ENCODE peak calls at places on chromosomes 1 and 21, in five cellular contexts. W, G, C, Z and H are unnamed samples. For H3K27me3, the result is how much of the 10 kb centered on the place peaks cover.

GRCh38 chr1:234722904-234723588 is 113.1 kb upstream of the IRF2BP2 start:
- DNase-seq in Z (peak), W (peak), G (no peak), C (peak), H (no peak)

GRCh38 chr1:3072948-3073519 is 4.0 kb downstream of the PRDM16 start:
- DNase-seq in C (no peak), G (no peak), W (no peak), Z (no peak), H (no peak)

GRCh38 chr1:150227228-150227627 is 8.7 kb downstream of the ANP32E start:
- DNase-seq in Z (no peak), G (no peak), W (no peak), C (no peak), H (no peak)

GRCh38 chr1:205247130-205247921 is 19.6 kb downstream of the TMCC2 start:
- DNase-seq in G (no peak), W (no peak), Z (no peak), C (peak), H (no peak)

GRCh38 chr1:53082826-53083225 is 20.8 kb downstream of the PODN start:
- DNase-seq in W (no peak), G (no peak), Z (no peak), C (no peak), H (no peak)

GRCh38 chr1:229579101-229579651 is 20.7 kb upstream of the ABCB10 start:
- DNase-seq in Z (no peak), G (no peak), C (peak), W (peak), H (no peak)

GRCh38 chr1:27542463-27543273 is 52.7 kb upstream of the WASF2 start:
- DNase-seq in W (peak), C (peak), Z (peak), G (no peak), H (peak)

GRCh38 chr1:98048234-98048633 is 127.4 kb upstream of the DPYD start:
- DNase-seq in Z (peak), C (peak), G (peak), W (peak), H (peak)

GRCh38 chr1:23618586-23619083 is 59.3 kb upstream of the ID3 start:
- DNase-seq in W (no peak), Z (no peak), G (no peak), C (no peak), H (no peak)

GRCh38 chr1:61482170-61482569 is 242.8 kb downstream of the TM2D1 start:
- DNase-seq in W (no peak), C (peak), G (no peak), Z (no peak), H (no peak)

GRCh38 chr1:61481313-61481712 is 243.6 kb downstream of the TM2D1 start:
- DNase-seq in Z (no peak), G (no peak), C (no peak), W (no peak), H (no peak)

GRCh38 chr1:61491497-61491896 is 233.4 kb downstream of the TM2D1 start:
- DNase-seq in W (no peak), C (peak), G (no peak), Z (no peak), H (no peak)

GRCh38 chr1:61490924-61491323 is 234.0 kb downstream of the TM2D1 start:
- DNase-seq in C (no peak), G (no peak), W (no peak), Z (no peak), H (no peak)

DNA sequence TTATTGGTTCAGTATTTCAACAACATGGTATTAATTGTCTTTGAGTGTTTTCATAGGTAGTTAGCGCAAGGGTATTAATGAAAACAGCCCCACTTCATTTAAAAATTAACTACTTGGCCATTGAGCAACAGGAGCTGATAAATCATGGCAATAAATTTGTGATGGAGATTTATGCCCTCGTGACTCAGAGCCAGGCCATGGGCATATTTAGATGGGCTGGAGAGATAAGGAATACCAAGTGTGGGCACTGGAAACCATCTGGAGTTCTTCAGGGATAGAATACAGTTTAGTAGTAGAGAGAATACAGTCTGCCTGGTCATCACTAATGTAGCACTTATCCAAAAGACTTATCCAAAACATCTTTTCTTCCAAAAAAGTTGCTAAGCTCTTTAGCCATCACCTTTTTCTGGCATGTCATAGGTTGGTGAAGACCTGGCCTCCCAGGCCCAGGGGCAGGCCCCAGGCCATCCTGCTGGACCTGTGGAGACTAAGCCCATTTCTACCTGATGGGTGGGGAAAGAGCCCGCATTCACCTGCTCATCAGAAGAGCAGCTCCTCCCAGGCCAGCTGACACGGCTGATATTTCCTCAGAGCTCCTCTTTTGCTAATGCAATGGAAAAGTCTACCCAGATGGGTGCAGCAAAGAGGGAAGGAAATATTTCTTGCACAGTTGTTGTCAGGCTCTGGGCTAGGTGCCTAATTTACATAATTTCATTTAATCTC is 238.0 kb downstream of the TM2D1 start:
- DNase-seq in C (no peak), G (no peak), W (no peak), Z (no peak), H (no peak)
- H3K27me3 ChIP-seq in C (under half), G (under half), W (under half), Z (under half), H (under half)

GRCh38 chr1:157994704-157995540 is 1.5 kb downstream of the KIRREL1 start:
- DNase-seq in G (no peak), W (no peak), Z (no peak), C (peak), H (no peak)

GRCh38 chr1:157992813-157993178 is 649 bp upstream of the KIRREL1 start:
- DNase-seq in C (no peak), W (no peak), Z (no peak), G (peak), H (no peak)

GRCh38 chr1:157993179-157994080 is at the start of gene KIRREL1:
- DNase-seq in G (peak), C (peak), Z (peak), W (peak), H (peak)

GRCh38 chr1:157994081-157994581 is 686 bp downstream of the KIRREL1 start:
- DNase-seq in G (peak), C (no peak), W (no peak), Z (no peak), H (no peak)

GRCh38 chr1:157995575-157996169 is 2.2 kb downstream of the KIRREL1 start:
- DNase-seq in W (no peak), C (no peak), Z (no peak), G (peak), H (no peak)
- TF ChIP-seq CTCF in W (no peak), C (peak), Z (no peak), G (peak), H (no peak)

DNA sequence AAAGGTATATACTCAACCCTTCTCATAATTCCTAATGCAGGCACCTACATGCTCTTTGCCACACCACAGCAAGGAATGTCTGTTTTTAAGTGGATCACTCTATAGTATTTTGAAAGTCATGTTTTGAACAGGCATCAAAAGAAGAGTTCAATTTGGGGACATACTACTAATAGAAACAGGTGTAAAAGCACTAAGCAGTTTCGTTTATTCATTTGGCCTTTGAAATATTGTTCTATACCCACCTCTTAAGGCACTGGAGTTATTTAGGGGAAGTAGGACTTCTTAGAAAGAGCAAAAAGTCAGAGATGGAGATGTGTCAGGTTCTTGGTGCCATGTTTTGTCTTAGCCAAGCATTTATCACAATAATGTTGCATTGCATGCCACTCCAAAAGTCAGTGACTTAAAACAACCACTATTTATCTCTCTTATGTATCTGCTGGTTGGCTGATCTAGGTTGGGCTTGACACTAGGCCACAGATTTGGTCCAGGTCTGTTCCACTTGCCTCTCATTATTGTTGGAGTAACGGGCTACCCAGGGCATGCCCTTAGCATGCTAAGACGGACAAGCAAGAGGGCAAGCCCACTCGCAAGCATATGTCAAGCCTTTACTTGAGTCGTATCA is 107.5 kb downstream of the RGL1 start:
- DNase-seq in C (no peak), Z (no peak), W (no peak), G (no peak), H (no peak)
- H3K27me3 ChIP-seq in C (under half), Z (under half), W (under half), G (under half), H (under half)

GRCh38 chr21:45356653-45357435 is 48.1 kb upstream of the COL18A1 start:
- DNase-seq in C (no peak), W (no peak), G (no peak), Z (no peak), H (peak)

GRCh38 chr21:45357436-45358260 is 47.3 kb upstream of the COL18A1 start:
- DNase-seq in G (peak), C (peak), W (peak), Z (peak), H (peak)

GRCh38 chr21:45354970-45355369 is 50.0 kb upstream of the COL18A1 start:
- DNase-seq in G (no peak), W (no peak), Z (no peak), C (no peak), H (no peak)

GRCh38 chr21:45355573-45355972 is 49.4 kb upstream of the COL18A1 start:
- DNase-seq in W (no peak), G (no peak), C (no peak), Z (no peak), H (peak)

DNA sequence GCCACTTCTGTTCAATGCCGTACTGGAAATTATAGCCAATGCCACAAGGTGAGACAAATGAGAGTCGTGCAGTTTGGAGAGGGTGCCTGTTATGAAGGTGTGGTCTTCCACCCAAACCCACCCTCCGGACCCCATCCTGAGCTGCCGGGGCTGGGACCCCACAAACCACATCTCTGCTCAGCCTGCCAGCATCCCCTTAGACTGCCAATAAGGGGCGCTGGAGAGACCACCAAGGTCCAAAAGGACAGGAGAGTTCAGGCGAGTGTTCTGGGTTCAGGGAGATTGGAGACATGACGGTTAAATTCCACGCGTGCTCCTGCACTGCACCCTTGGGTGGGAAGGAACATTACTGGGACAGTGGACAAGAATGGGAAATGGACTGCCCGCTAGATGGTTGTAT is 48.7 kb upstream of the COL18A1 start:
- DNase-seq in C (no peak), Z (no peak), W (no peak), G (peak), H (no peak)
- TF ChIP-seq CTCF in C (no peak), Z (no peak), W (no peak), G (peak), H (peak)

GRCh38 chr1:213619026-213619425 is 368.7 kb upstream of the PROX1 start:
- DNase-seq in Z (no peak), C (no peak), G (no peak), W (no peak), H (peak)

GRCh38 chr1:213622365-213623087 is 365.2 kb upstream of the PROX1 start:
- DNase-seq in W (no peak), G (no peak), C (no peak), Z (no peak), H (no peak)

GRCh38 chr1:213617133-213617532 is 370.6 kb upstream of the PROX1 start:
- DNase-seq in Z (no peak), C (no peak), G (no peak), W (no peak), H (no peak)

GRCh38 chr1:213615226-213615881 is 372.4 kb upstream of the PROX1 start:
- DNase-seq in C (no peak), W (no peak), Z (no peak), G (no peak), H (no peak)

GRCh38 chr1:213618094-213618493 is 369.7 kb upstream of the PROX1 start:
- DNase-seq in C (no peak), G (no peak), W (no peak), Z (no peak), H (no peak)
- H3K27me3 ChIP-seq in C (under half), G (under half), W (under half), Z (under half), H (under half)